ENCODE peak calls at places on chromosomes 3 and 15, in nine cellular contexts. W is heart right ventricle, J is H9, S is MCF 10A, V is pancreas, B is erythroblast, G is NCI-H1417, X is NCI-H2171, A is RPMI7951. H is an unnamed sample.

GRCh38 chr3:14488286-14489036 is 51.7 kb downstream of the GRIP2 start:
- DNase-seq in X (no peak), J (no peak), W (no peak), S (peak; percentile 49), V (peak; percentile 31), G (no peak), A (no peak), B (no peak), H (no peak)

GRCh38 chr3:33360136-33360825 is 79.9 kb downstream of the UBP1 start:
- DNase-seq in V (no peak), B (no peak), J (no peak), X (no peak), A (no peak), S (peak; percentile 54), G (no peak), W (no peak), H (peak; percentile 88)

GRCh38 chr3:188608401-188608800 is 454.4 kb downstream of the LPP start:
- DNase-seq in W (no peak), V (no peak), G (no peak), X (no peak), B (no peak), A (no peak), J (no peak), S (no peak), H (no peak)

GRCh38 chr15:38878946-38879345 is 314.3 kb upstream of the RASGRP1 start:
- DNase-seq in B (no peak), X (peak; percentile 44), A (peak; percentile 63), V (no peak), G (no peak), S (peak; percentile 21), W (no peak), J (no peak), H (no peak)

GRCh38 chr3:33030802-33031201 is 66.1 kb downstream of the GLB1 start:
- DNase-seq in X (no peak), A (no peak), S (no peak), J (no peak), W (no peak), V (no peak), B (peak; percentile 25), G (no peak), H (no peak)

GRCh38 chr3:193560870-193561269 is 6.2 kb upstream of the ATP13A4 start:
- DNase-seq in X (peak; percentile 1), V (no peak), G (peak; percentile 34), W (peak; percentile 24), S (no peak), J (no peak), B (no peak), A (no peak), H (no peak)

GRCh38 chr3:87350367-87351199 is 74.2 kb upstream of the POU1F1 start:
- DNase-seq in W (no peak), J (no peak), G (peak; percentile 24), X (no peak), B (peak; percentile 48), S (peak; percentile 66), V (no peak), A (peak; percentile 64), H (peak; percentile 53)

GRCh38 chr3:194139977-194140351 is 4.0 kb downstream of the HES1 start:
- DNase-seq in A (no peak), S (no peak), V (no peak), G (no peak), X (no peak), W (no peak), B (no peak), J (no peak), H (no peak)

GRCh38 chr15:100011235-100011634 is 278.0 kb upstream of the LYSMD4 start:
- DNase-seq in A (no peak), X (no peak), G (no peak), J (no peak), B (no peak), W (no peak), V (no peak), S (no peak), H (no peak)

GRCh38 chr3:150757768-150758167 is 5.2 kb downstream of the SIAH2 start:
- DNase-seq in V (no peak), G (no peak), X (no peak), J (no peak), A (no peak), B (no peak), W (no peak), S (no peak), H (no peak)

GRCh38 chr15:55221090-55222011 is 24.6 kb upstream of the RSL24D1 start:
- DNase-seq in J (no peak), V (no peak), G (no peak), B (peak; percentile 42), X (no peak), S (peak; percentile 90), A (peak; percentile 82), W (no peak), H (peak; percentile 47)

GRCh38 chr3:14451844-14452533 is 49.6 kb downstream of the SLC6A6 start:
- DNase-seq in W (peak; percentile 37), J (no peak), S (peak; percentile 76), G (no peak), V (no peak), X (no peak), B (no peak), A (peak; percentile 99), H (peak; percentile 90)

GRCh38 chr3:23749589-23749988 is 56.2 kb upstream of the UBE2E1 start:
- DNase-seq in S (no peak), X (no peak), G (no peak), A (no peak), B (no peak), J (no peak), W (no peak), V (no peak), H (no peak)

GRCh38 chr15:75704263-75704615 is 8.4 kb downstream of the CSPG4 start:
- DNase-seq in S (no peak), X (no peak), B (no peak), W (no peak), J (no peak), V (peak; percentile 51), G (no peak), A (no peak), H (no peak)

GRCh38 chr3:84680700-84681099 is 278.1 kb upstream of the CADM2 start:
- DNase-seq in B (no peak), W (no peak), J (no peak), A (no peak), V (no peak), G (no peak), S (no peak), X (no peak), H (no peak)

GRCh38 chr3:42660898-42661297 is 7.4 kb downstream of the ZBTB47 start:
- DNase-seq in S (no peak), J (peak; percentile 53), B (peak; percentile 40), X (no peak), G (no peak), A (peak; percentile 19), V (no peak), W (no peak), H (no peak)

GRCh38 chr3:157865449-157865862 is 240.8 kb downstream of the SHOX2 start:
- DNase-seq in X (no peak), S (peak; percentile 52), J (peak; percentile 80), B (peak; percentile 61), A (no peak), G (peak; percentile 12), V (no peak), W (peak; percentile 15), H (no peak)

GRCh38 chr3:124760601-124761000 is 30.3 kb downstream of the UMPS start:
- DNase-seq in G (no peak), J (no peak), X (peak; percentile 10), W (no peak), A (peak; percentile 56), B (no peak), S (peak; percentile 26), V (no peak), H (peak; percentile 58)

GRCh38 chr3:195896361-195897080 is 11.8 kb downstream of the TNK2 start:
- DNase-seq in G (peak; percentile 52), X (no peak), B (peak; percentile 61), V (peak; percentile 9), W (no peak), J (no peak), A (peak; percentile 88), S (peak; percentile 80), H (peak; percentile 90)

GRCh38 chr3:150165396-150166094 is 194.8 kb upstream of the PFN2 start:
- DNase-seq in G (no peak), W (no peak), V (no peak), X (no peak), S (no peak), B (no peak), J (no peak), A (no peak), H (no peak)

GRCh38 chr15:41933771-41934170 is 38.6 kb downstream of the EHD4 start:
- DNase-seq in A (peak; percentile 76), V (no peak), X (no peak), G (no peak), S (peak; percentile 59), J (peak; percentile 24), W (no peak), B (no peak), H (peak; percentile 84)

GRCh38 chr3:72907131-72907697 is 19.4 kb downstream of the GXYLT2 start:
- DNase-seq in V (no peak), X (no peak), G (no peak), A (peak; percentile 78), B (no peak), S (peak; percentile 34), W (no peak), J (no peak), H (no peak)

GRCh38 chr3:183897606-183898384 is 13.1 kb upstream of the PARL start:
- DNase-seq in V (no peak), A (no peak), G (no peak), X (no peak), W (no peak), J (no peak), S (no peak), B (no peak), H (no peak)

GRCh38 chr3:114361391-114361790 is 67.6 kb downstream of the TIGIT start:
- DNase-seq in J (no peak), G (no peak), W (no peak), X (no peak), A (no peak), S (no peak), B (no peak), V (no peak), H (no peak)

GRCh38 chr15:76529911-76530310 is 193.3 kb downstream of the ISL2 start:
- DNase-seq in V (no peak), G (no peak), J (no peak), X (no peak), S (no peak), A (no peak), W (no peak), B (no peak), H (no peak)

H was measured in A172.